ENCODE peak calls at places on chromosomes 3 and 15, in five cellular contexts. Q, C, J, N and Y are unnamed samples.
A peak's percentile ranks its signal among the peaks of the same experiment; 100 is the strongest.

GRCh38 chr3:170301404-170301803 is 56.1 kb upstream of the SKIL start:
- DNase-seq in Q (no peak), C (no peak), J (no peak), N (no peak), Y (no peak)

GRCh38 chr3:184368804-184369183 is 7.3 kb downstream of the POLR2H start:
- DNase-seq in Q (no peak), C (no peak), J (peak; percentile 83), N (no peak), Y (no peak)

GRCh38 chr15:89801471-89802205 is 13.0 kb downstream of the ANPEP start:
- DNase-seq in Q (no peak), C (no peak), J (no peak), N (no peak), Y (no peak)

GRCh38 chr3:43773273-43774104 is 82.8 kb downstream of the ABHD5 start:
- DNase-seq in Q (no peak), C (no peak), J (no peak), N (no peak), Y (no peak)

GRCh38 chr15:52111517-52112202 is 915 bp downstream of the BCL2L10 start:
- DNase-seq in Q (no peak), C (no peak), J (no peak), N (no peak), Y (no peak)

GRCh38 chr3:120172070-120172469 is 77.8 kb upstream of the GSK3B start:
- DNase-seq in Q (no peak), C (no peak), J (peak; percentile 79), N (no peak), Y (no peak)

GRCh38 chr3:169769287-169770181 is at the start of gene ACTRT3:
- DNase-seq in Q (peak; percentile 43), C (peak; percentile 15), J (peak; percentile 32), N (peak; percentile 65), Y (peak; percentile 39)

GRCh38 chr3:197009532-197010019 is 20.0 kb downstream of the MELTF start:
- DNase-seq in Q (no peak), C (no peak), J (no peak), N (no peak), Y (no peak)

GRCh38 chr3:172315401-172316091 is 132.7 kb downstream of the GHSR start:
- DNase-seq in Q (no peak), C (no peak), J (peak; percentile 68), N (peak; percentile 49), Y (peak; percentile 60)

GRCh38 chr15:77406846-77407245 is 13.1 kb downstream of the PEAK1 start:
- DNase-seq in Q (no peak), C (no peak), J (no peak), N (no peak), Y (no peak)

GRCh38 chr3:138384971-138385370 is 36.6 kb downstream of the MRAS start:
- DNase-seq in Q (no peak), C (no peak), J (no peak), N (no peak), Y (no peak)

GRCh38 chr3:195197764-195198423 is 73.1 kb downstream of the XXYLT1 start:
- DNase-seq in Q (no peak), C (no peak), J (peak; percentile 89), N (no peak), Y (no peak)

GRCh38 chr3:113269661-113270060 is 58.3 kb downstream of the BOC start:
- DNase-seq in Q (no peak), C (no peak), J (no peak), N (no peak), Y (no peak)

GRCh38 chr3:166291510-166291909 is 454.3 kb upstream of the BCHE start:
- DNase-seq in Q (no peak), C (no peak), J (no peak), N (no peak), Y (no peak)

GRCh38 chr3:46848271-46849097 is 14.8 kb downstream of the MYL3 start:
- DNase-seq in Q (no peak), C (no peak), J (peak; percentile 38), N (no peak), Y (no peak)

GRCh38 chr3:139339219-139339906 is 4.5 kb upstream of the MRPS22 start:
- DNase-seq in Q (no peak), C (no peak), J (peak; percentile 38), N (no peak), Y (no peak)

GRCh38 chr3:184334470-184335158 is 2.8 kb upstream of the FAM131A start:
- DNase-seq in Q (peak; percentile 12), C (no peak), J (peak; percentile 93), N (no peak), Y (no peak)

GRCh38 chr3:194779729-194780224 is 94.1 kb downstream of the FAM43A start:
- DNase-seq in Q (no peak), C (no peak), J (no peak), N (no peak), Y (no peak)

GRCh38 chr3:63931290-63931689 is 19.1 kb upstream of the SCAANT1 start:
- DNase-seq in Q (no peak), C (no peak), J (no peak), N (no peak), Y (no peak)

GRCh38 chr3:97197830-97198229 is 383.4 kb downstream of the EPHA6 start:
- DNase-seq in Q (no peak), C (no peak), J (no peak), N (no peak), Y (no peak)

GRCh38 chr3:188204516-188204915 is 50.6 kb downstream of the LPP start:
- DNase-seq in Q (no peak), C (no peak), J (no peak), N (no peak), Y (no peak)

GRCh38 chr15:56802164-56802563 is 68.9 kb upstream of the ZNF280D start:
- DNase-seq in Q (no peak), C (no peak), J (no peak), N (no peak), Y (no peak)

GRCh38 chr15:93656041-93656440 is 567.0 kb upstream of the RGMA start:
- DNase-seq in Q (no peak), C (no peak), J (no peak), N (no peak), Y (no peak)

GRCh38 chr3:194337965-194338753 is 13.0 kb downstream of the CPN2 start:
- DNase-seq in Q (no peak), C (no peak), J (no peak), N (no peak), Y (no peak)

GRCh38 chr3:154235330-154235729 is 89.0 kb downstream of the DHX36 start:
- DNase-seq in Q (no peak), C (no peak), J (no peak), N (no peak), Y (no peak)

GRCh38 chr3:182837855-182838454 is 44.7 kb downstream of the ATP11B start:
- DNase-seq in Q (no peak), C (no peak), J (peak; percentile 24), N (no peak), Y (no peak)

GRCh38 chr15:89103481-89104171 is 15.4 kb downstream of the ABHD2 start:
- DNase-seq in Q (no peak), C (no peak), J (no peak), N (no peak), Y (no peak)

GRCh38 chr15:27097506-27097905 is 126.5 kb downstream of the GABRG3 start:
- DNase-seq in Q (no peak), C (no peak), J (no peak), N (no peak), Y (no peak)

GRCh38 chr15:51163843-51164242 is 69.1 kb upstream of the TNFAIP8L3 start:
- DNase-seq in Q (no peak), C (no peak), J (no peak), N (no peak), Y (no peak)

GRCh38 chr3:127304121-127304744 is 16.4 kb upstream of the PRR20G start:
- DNase-seq in Q (no peak), C (no peak), J (no peak), N (peak; percentile 83), Y (peak; percentile 95)